ENCODE peak calls at places on chromosomes 16 and 17, in eight cellular contexts. E, Y, G, B, N, C, J and S are unnamed samples.

GRCh38 chr16:11576427-11577289 is 10.1 kb downstream of the LITAF start:
- DNase-seq in E (peak), Y (no peak), G (no peak), B (no peak), N (no peak), C (no peak), J (no peak), S (no peak)

GRCh38 chr17:18245038-18245776 is 13.3 kb downstream of the FLII start:
- DNase-seq in E (no peak), Y (no peak), G (no peak), B (no peak), N (peak), C (no peak), J (no peak), S (no peak)

GRCh38 chr16:80034948-80035700 is 434.6 kb upstream of the MAF start:
- DNase-seq in E (no peak), Y (no peak), G (no peak), B (no peak), N (no peak), C (no peak), J (no peak), S (no peak)

GRCh38 chr16:86477642-86478041 is 32.7 kb upstream of the FOXF1 start:
- DNase-seq in E (no peak), Y (no peak), G (no peak), B (no peak), N (peak), C (no peak), J (no peak), S (no peak)

GRCh38 chr17:80819422-80820164 is 172.0 kb upstream of the CHMP6 start:
- DNase-seq in E (no peak), Y (no peak), G (peak), B (no peak), N (no peak), C (no peak), J (no peak), S (no peak)

GRCh38 chr16:1093284-1094123 is 2.5 kb downstream of the C1QTNF8 start:
- DNase-seq in E (no peak), Y (no peak), G (no peak), B (no peak), N (no peak), C (no peak), J (no peak), S (no peak)

GRCh38 chr17:76005263-76006149 is 4.9 kb downstream of the CDK3 start:
- DNase-seq in E (peak), Y (peak), G (peak), B (peak), N (peak), C (peak), J (peak), S (peak)

GRCh38 chr16:23502466-23502865 is 7.8 kb downstream of the GGA2 start:
- DNase-seq in E (peak), Y (no peak), G (no peak), B (no peak), N (no peak), C (no peak), J (no peak), S (no peak)

GRCh38 chr16:85891033-85891775 is 7.8 kb upstream of the IRF8 start:
- DNase-seq in E (no peak), Y (no peak), G (no peak), B (no peak), N (peak), C (no peak), J (no peak), S (no peak)

GRCh38 chr16:82439678-82440293 is 187.0 kb upstream of the CDH13 start:
- DNase-seq in E (no peak), Y (no peak), G (no peak), B (no peak), N (peak), C (no peak), J (no peak), S (peak)

GRCh38 chr16:79595261-79595660 is 5.3 kb downstream of the MAF start:
- DNase-seq in E (no peak), Y (no peak), G (no peak), B (no peak), N (no peak), C (no peak), J (no peak), S (no peak)

GRCh38 chr16:1308036-1308976 is 1.1 kb upstream of the UBE2I start:
- DNase-seq in E (no peak), Y (no peak), G (no peak), B (no peak), N (no peak), C (no peak), J (no peak), S (no peak)

GRCh38 chr17:9071921-9072503 is 50.7 kb downstream of the NTN1 start:
- DNase-seq in E (no peak), Y (no peak), G (no peak), B (no peak), N (peak), C (no peak), J (no peak), S (no peak)

GRCh38 chr17:27968206-27968732 is 74.2 kb upstream of the NLK start:
- DNase-seq in E (no peak), Y (no peak), G (no peak), B (peak), N (no peak), C (no peak), J (no peak), S (peak)

GRCh38 chr16:77306050-77306616 is 106.9 kb downstream of the SYCE1L start:
- DNase-seq in E (no peak), Y (no peak), G (no peak), B (no peak), N (no peak), C (no peak), J (no peak), S (no peak)

GRCh38 chr16:85659805-85660511 is 28.8 kb downstream of the GINS2 start:
- DNase-seq in E (no peak), Y (peak), G (peak), B (no peak), N (peak), C (peak), J (peak), S (peak)

GRCh38 chr16:68951991-68952877 is 108.9 kb downstream of the TANGO6 start:
- DNase-seq in E (no peak), Y (no peak), G (no peak), B (no peak), N (peak), C (no peak), J (no peak), S (no peak)

GRCh38 chr16:28317040-28317880 is 24.9 kb downstream of the SBK1 start:
- DNase-seq in E (peak), Y (peak), G (peak), B (no peak), N (peak), C (peak), J (peak), S (peak)

GRCh38 chr16:69410285-69410990 is 14.0 kb upstream of the CYB5B start:
- DNase-seq in E (no peak), Y (peak), G (no peak), B (no peak), N (peak), C (no peak), J (no peak), S (no peak)

GRCh38 chr17:47883589-47884426 is 12.2 kb upstream of the SP2 start:
- DNase-seq in E (no peak), Y (no peak), G (no peak), B (no peak), N (no peak), C (no peak), J (no peak), S (no peak)

GRCh38 chr17:43169561-43170139 is 1.4 kb upstream of the NBR1 start:
- DNase-seq in E (peak), Y (peak), G (peak), B (peak), N (peak), C (no peak), J (peak), S (peak)

GRCh38 chr16:29230671-29231091 is 175.8 kb downstream of the NPIPB11 start:
- DNase-seq in E (no peak), Y (no peak), G (peak), B (peak), N (peak), C (no peak), J (no peak), S (no peak)

GRCh38 chr17:9935408-9935807 is 30.3 kb upstream of the RCVRN start:
- DNase-seq in E (no peak), Y (no peak), G (no peak), B (no peak), N (peak), C (no peak), J (peak), S (no peak)